ENCODE peak calls at places on chromosomes 2 and 18, in eight cellular contexts. U is IMR-90, C is adrenal gland, S is MM.1S, F is lower leg skin, E is AG10803, A is RWPE2, J is astrocyte of the spinal cord. P is an unnamed sample.

GRCh38 chr18:44740000-44740399 is 59.3 kb downstream of the SETBP1 start:
- DNase-seq in A (peak), U (no peak), E (no peak), F (no peak), S (no peak), C (no peak), J (no peak), P (no peak)

GRCh38 chr2:190948671-190949070 is 65.3 kb downstream of the STAT1 start:
- DNase-seq in C (no peak), S (no peak), U (peak), J (peak), A (no peak), F (no peak), E (peak), P (no peak)

GRCh38 chr2:111119847-111120252 is 864 bp upstream of the BCL2L11 start:
- DNase-seq in U (no peak), E (no peak), C (no peak), J (no peak), F (no peak), A (no peak), S (peak), P (no peak)

GRCh38 chr2:224957540-224958465 is 84.5 kb downstream of the DOCK10 start:
- DNase-seq in C (no peak), S (peak), J (no peak), U (no peak), E (no peak), A (no peak), F (no peak), P (no peak)

GRCh38 chr2:154452906-154453493 is 245.5 kb upstream of the KCNJ3 start:
- DNase-seq in U (no peak), A (no peak), E (peak), F (no peak), S (peak), C (no peak), J (peak), P (no peak)

GRCh38 chr18:63272638-63273037 is 46.9 kb downstream of the BCL2 start:
- DNase-seq in U (no peak), C (no peak), F (no peak), J (no peak), S (no peak), A (no peak), E (no peak), P (no peak)

GRCh38 chr2:226742346-226742745 is 57.3 kb downstream of the IRS1 start:
- DNase-seq in S (no peak), F (peak), E (peak), U (peak), J (peak), C (peak), A (no peak), P (no peak)

GRCh38 chr18:13235326-13235937 is 16.9 kb downstream of the LDLRAD4 start:
- DNase-seq in U (no peak), F (no peak), A (no peak), E (peak), S (no peak), J (peak), C (no peak), P (no peak)

GRCh38 chr18:48711651-48712486 is 173.0 kb downstream of the CTIF start:
- DNase-seq in F (no peak), S (peak), E (peak), A (no peak), C (no peak), U (peak), J (peak), P (no peak)

GRCh38 chr2:172248381-172249173 is 145.9 kb upstream of the DLX2 start:
- DNase-seq in F (no peak), E (no peak), J (no peak), A (no peak), U (peak), C (no peak), S (no peak), P (no peak)

GRCh38 chr2:190858817-190859216 is 21.8 kb upstream of the GLS start:
- DNase-seq in J (peak), S (no peak), A (no peak), C (no peak), F (no peak), U (peak), E (peak), P (no peak)

GRCh38 chr2:177149155-177149503 is 63.5 kb upstream of the HNRNPA3 start:
- DNase-seq in C (no peak), F (no peak), E (no peak), J (no peak), A (no peak), U (no peak), S (no peak), P (no peak)
- TF ChIP-seq CTCF in C (no peak), F (no peak), E (no peak), J (no peak), A (peak), U (no peak), S (no peak), P (peak)

DNA sequence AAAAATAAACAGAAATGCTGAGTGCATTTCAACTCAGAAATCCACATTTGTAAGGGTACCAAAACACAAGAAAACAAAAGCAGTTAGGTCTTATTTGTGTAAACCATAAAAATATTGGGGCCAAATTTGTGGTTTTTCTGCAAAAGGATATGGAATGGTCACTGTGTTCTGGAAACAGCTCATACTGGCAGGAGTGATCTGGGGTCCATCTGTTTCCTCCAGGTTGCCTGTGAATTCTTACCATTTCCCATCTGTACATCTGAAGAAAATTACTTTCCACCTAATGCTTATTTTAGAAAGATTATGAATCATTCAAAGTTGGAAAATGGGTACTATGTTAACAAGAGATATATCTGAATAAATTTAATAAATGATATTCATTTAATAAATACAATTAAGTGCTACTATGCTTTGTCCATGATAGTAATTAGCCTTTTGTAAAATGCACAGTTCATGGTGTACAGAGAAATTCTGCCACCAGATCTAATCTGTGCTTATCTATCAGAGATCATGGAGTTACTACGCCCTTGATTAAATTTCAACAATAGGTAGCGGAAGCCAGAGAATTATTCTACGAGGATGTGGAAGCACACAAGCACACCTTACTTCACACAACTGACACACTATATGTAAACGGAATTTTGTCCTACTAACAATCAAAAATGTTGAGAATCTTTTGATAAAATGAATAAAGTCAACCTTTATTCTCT is 10.9 kb downstream of the ALS2 start:
- DNase-seq in C (no peak), E (peak), A (no peak), S (no peak), U (no peak), J (no peak), F (no peak), P (no peak)
- TF ChIP-seq CTCF in C (no peak), E (no peak), A (no peak), S (no peak), U (no peak), J (no peak), F (no peak), P (no peak)

GRCh38 chr18:65988371-65988770 is 237.6 kb downstream of the CDH7 start:
- DNase-seq in F (no peak), S (no peak), C (no peak), E (no peak), A (no peak), U (no peak), J (no peak), P (no peak)

GRCh38 chr18:65988972-65989371 is 238.2 kb downstream of the CDH7 start:
- DNase-seq in F (no peak), C (no peak), E (no peak), A (no peak), S (no peak), J (no peak), U (no peak), P (no peak)

DNA sequence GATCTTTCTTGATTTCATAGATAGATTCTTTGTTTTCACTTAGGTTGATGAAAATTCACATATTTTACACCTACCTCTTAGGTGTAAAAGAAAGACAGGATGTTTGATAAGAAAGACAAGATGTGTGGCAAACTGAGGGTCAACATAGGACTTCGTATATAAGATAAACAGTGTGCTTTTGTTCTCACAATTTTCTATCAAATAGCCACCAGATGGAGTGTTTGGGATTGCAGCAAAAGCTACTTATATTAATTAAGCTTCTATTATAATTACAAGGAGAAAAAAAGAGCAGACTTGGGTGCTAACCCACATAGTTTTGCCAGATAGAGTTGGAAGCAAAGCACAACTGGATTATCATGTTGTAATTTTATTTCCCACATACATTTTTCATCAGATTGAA is 232.9 kb downstream of the CDH7 start:
- DNase-seq in C (no peak), J (no peak), E (no peak), U (no peak), S (peak), F (no peak), A (no peak), P (no peak)
- TF ChIP-seq CTCF in C (no peak), J (no peak), E (no peak), U (no peak), S (no peak), F (no peak), A (peak), P (peak)

DNA sequence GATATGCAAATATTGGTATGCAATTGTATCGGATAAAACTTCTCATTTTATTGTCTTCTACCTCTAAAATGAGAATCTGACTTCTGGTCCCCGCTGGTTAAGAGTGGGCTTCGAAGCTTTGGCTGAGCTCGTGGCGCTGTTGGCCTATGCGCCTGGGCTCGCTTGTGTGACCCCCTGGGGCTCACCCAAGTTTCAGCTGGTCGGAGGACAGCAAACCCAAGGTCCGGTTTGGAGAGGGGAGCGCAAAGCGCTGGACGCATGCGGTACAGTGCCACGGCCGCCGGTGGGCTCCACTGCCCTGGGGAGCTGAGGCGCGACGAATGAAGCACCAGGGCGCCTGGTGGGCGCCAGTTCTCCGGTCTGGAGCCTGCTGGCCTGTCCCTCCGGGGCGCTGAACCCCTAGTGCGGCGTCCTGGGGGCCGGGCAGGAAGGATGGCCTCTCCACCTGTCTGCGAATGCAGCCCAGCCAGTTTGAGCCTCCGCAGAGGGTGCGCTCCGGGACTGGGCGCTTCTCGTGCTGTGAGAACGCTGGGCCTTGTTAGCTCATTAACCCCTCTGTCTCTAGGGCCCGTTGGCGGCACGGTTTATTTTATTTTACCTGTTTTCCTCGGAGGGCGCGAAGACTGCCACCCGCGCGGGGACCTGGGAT is 10.3 kb downstream of the MEIS1 start:
- DNase-seq in C (peak), A (no peak), S (no peak), E (peak), F (no peak), U (no peak), J (peak), P (no peak)
- TF ChIP-seq CTCF in C (peak), A (no peak), S (no peak), E (peak), F (no peak), U (peak), J (peak), P (no peak)

DNA sequence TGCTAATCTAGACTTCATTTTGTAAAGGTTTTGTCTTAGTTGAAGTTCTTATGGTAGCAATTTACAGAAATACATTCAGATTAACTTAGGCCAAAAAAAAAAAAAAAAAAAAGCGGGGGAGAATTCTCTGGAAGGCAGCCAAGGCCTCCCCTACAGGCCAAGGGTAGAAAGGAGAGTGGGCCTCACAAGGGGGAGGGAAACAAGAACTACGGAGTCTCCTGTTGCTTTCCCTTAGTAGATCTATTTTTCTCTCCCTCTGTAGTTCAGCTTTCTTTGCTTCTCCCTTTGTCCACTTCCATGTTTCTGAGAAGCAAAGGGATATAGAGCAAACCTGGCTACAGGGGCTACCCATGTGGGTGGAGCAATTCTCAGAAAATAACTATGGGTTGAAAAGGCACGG is 2.4 kb upstream of the STK11IP start:
- DNase-seq in J (no peak), C (no peak), S (no peak), A (no peak), F (no peak), E (no peak), U (peak), P (no peak)
- TF ChIP-seq CTCF in J (no peak), C (no peak), S (no peak), A (no peak), F (no peak), E (no peak), U (no peak), P (peak)

GRCh38 chr18:2681993-2682603 is 26.6 kb downstream of the SMCHD1 start:
- DNase-seq in S (no peak), J (no peak), U (no peak), A (no peak), E (no peak), F (no peak), C (no peak), P (no peak)

GRCh38 chr18:2683055-2683454 is 27.5 kb downstream of the SMCHD1 start:
- DNase-seq in J (no peak), E (no peak), A (no peak), F (no peak), U (no peak), C (no peak), S (no peak), P (no peak)

GRCh38 chr18:2687390-2688001 is 32.0 kb downstream of the SMCHD1 start:
- DNase-seq in U (no peak), E (no peak), A (no peak), F (no peak), J (no peak), S (peak), C (no peak), P (no peak)

DNA sequence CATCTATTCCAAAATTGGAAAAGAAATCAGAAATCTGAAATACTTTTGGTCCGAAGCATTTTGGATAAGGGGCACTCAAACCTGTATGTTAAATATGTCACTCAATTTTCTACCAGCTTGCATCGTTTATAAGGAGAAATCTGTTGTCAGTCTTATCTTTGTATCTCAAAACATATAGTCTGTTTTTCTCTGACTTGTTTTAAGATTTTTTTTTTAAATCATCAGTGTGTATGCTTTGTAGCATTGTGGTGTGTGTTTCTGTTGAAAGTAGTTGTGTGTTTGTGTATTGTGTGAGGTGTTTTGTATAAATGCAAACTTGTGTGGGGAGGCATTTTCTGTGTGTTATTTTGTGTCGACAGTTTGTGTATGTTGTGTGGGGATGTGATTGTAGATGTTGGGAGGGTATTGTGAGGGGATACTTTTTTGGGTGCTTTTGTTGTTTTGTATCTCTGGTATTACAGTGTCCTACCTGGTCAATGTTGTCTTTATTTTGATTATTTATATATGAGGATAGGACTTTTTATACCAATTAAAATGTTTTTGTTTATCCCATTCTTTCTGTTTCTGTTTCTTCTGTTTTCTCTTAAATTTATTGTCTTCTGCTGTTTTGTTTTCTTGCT is 30.9 kb downstream of the SMCHD1 start:
- DNase-seq in S (no peak), C (no peak), A (no peak), J (no peak), E (no peak), F (no peak), U (no peak), P (no peak)
- TF ChIP-seq CTCF in S (no peak), C (no peak), A (no peak), J (no peak), E (no peak), F (no peak), U (no peak), P (no peak)

P was measured in chondrocyte.